ENCODE peak calls at places on chromosomes 3 and 15, in five cellular contexts. H, N, R, V and F are unnamed samples.

GRCh38 chr3:13874891-13875290 is 5.0 kb downstream of the WNT7A start:
- DNase-seq in V (no peak), H (no peak), R (no peak), N (peak; percentile 51), F (no peak)

GRCh38 chr15:71575474-71576045 is 234.8 kb upstream of the NR2E3 start:
- DNase-seq in N (no peak), V (peak; percentile 47), H (no peak), R (peak; percentile 49), F (peak; percentile 34)

GRCh38 chr3:16849795-16850194 is 35.0 kb upstream of the PLCL2 start:
- DNase-seq in H (no peak), V (peak; percentile 69), N (no peak), R (no peak), F (peak; percentile 44)

GRCh38 chr15:77036537-77037474 is 34.1 kb downstream of the TSPAN3 start:
- DNase-seq in R (no peak), V (no peak), N (peak; percentile 65), H (no peak), F (no peak)

GRCh38 chr15:70375586-70375985 is 277.9 kb upstream of the TLE3 start:
- DNase-seq in H (no peak), R (no peak), V (no peak), N (peak; percentile 15), F (no peak)

GRCh38 chr3:133930341-133930933 is 34.8 kb upstream of the RAB6B start:
- DNase-seq in V (peak; percentile 78), H (peak; percentile 10), N (no peak), R (peak; percentile 69), F (peak; percentile 70)

GRCh38 chr15:33561967-33562366 is 251.2 kb downstream of the RYR3 start:
- DNase-seq in R (no peak), V (no peak), H (no peak), N (no peak), F (no peak)

GRCh38 chr3:119291062-119291700 is 3.0 kb upstream of the ARHGAP31 start:
- DNase-seq in V (no peak), H (no peak), N (no peak), R (no peak), F (no peak)

GRCh38 chr3:100108464-100109079 is 5.7 kb downstream of the FILIP1L start:
- DNase-seq in H (no peak), V (no peak), N (no peak), R (no peak), F (peak; percentile 12)

GRCh38 chr15:69834756-69835155 is 263.0 kb downstream of the TLE3 start:
- DNase-seq in H (no peak), R (no peak), N (peak; percentile 17), V (no peak), F (no peak)

GRCh38 chr15:36256258-36256825 is 323.1 kb upstream of the CDIN1 start:
- DNase-seq in R (no peak), H (no peak), N (no peak), V (no peak), F (no peak)

GRCh38 chr3:185846041-185846440 is 21.2 kb upstream of the IGF2BP2 start:
- DNase-seq in N (no peak), V (no peak), H (no peak), R (no peak), F (no peak)

GRCh38 chr15:98503970-98504369 is 144.4 kb upstream of the IGF1R start:
- DNase-seq in V (no peak), H (no peak), R (no peak), N (no peak), F (peak; percentile 6)

GRCh38 chr15:63531586-63531985 is 27.2 kb downstream of the USP3 start:
- DNase-seq in H (no peak), V (peak; percentile 13), N (no peak), R (no peak), F (no peak)

GRCh38 chr3:132196113-132196512 is 121.1 kb upstream of the ACP3 start:
- DNase-seq in H (no peak), V (no peak), N (no peak), R (no peak), F (peak; percentile 46)

GRCh38 chr15:22948056-22948455 is 32.1 kb downstream of the CYFIP1 start:
- DNase-seq in N (no peak), H (no peak), V (no peak), R (no peak), F (no peak)

GRCh38 chr3:72768976-72769375 is 79.3 kb downstream of the SHQ1 start:
- DNase-seq in H (no peak), V (no peak), R (no peak), N (no peak), F (no peak)

GRCh38 chr3:35394400-35394799 is 244.9 kb upstream of the ARPP21 start:
- DNase-seq in R (no peak), H (no peak), V (no peak), N (no peak), F (no peak)

GRCh38 chr3:127792664-127793292 is 29.5 kb downstream of the MGLL start:
- DNase-seq in H (no peak), R (peak; percentile 71), N (peak; percentile 85), V (peak; percentile 85), F (peak; percentile 88)

GRCh38 chr3:170768334-170768801 is 101.6 kb downstream of the RPL22L1 start:
- DNase-seq in R (no peak), H (no peak), N (no peak), V (peak; percentile 63), F (no peak)

GRCh38 chr3:12139111-12139511 is 19.6 kb downstream of the TIMP4 start:
- DNase-seq in R (peak; percentile 78), V (peak; percentile 62), H (no peak), N (no peak), F (peak; percentile 47)

GRCh38 chr3:34132069-34132677 is 333.7 kb downstream of the PDCD6IP start:
- DNase-seq in R (no peak), V (no peak), H (no peak), N (no peak), F (no peak)

GRCh38 chr15:66803182-66803729 is 101.2 kb downstream of the SMAD6 start:
- DNase-seq in H (peak; percentile 53), R (peak; percentile 97), V (peak; percentile 99), N (peak; percentile 96), F (peak; percentile 87)

GRCh38 chr3:38318766-38319671 is 27.6 kb upstream of the XYLB start:
- DNase-seq in V (no peak), H (no peak), R (no peak), N (no peak), F (no peak)

GRCh38 chr15:41056810-41057209 is 59.3 kb downstream of the INO80 start:
- DNase-seq in R (no peak), V (no peak), N (no peak), H (no peak), F (no peak)

GRCh38 chr15:70859322-70859908 is 5.5 kb upstream of the LARP6 start:
- DNase-seq in N (no peak), R (no peak), V (no peak), H (no peak), F (no peak)

GRCh38 chr15:79171320-79172031 is 80.9 kb upstream of the RASGRF1 start:
- DNase-seq in N (no peak), V (no peak), H (no peak), R (no peak), F (no peak)

GRCh38 chr15:40859206-40859851 is 14.7 kb downstream of the RHOV start:
- DNase-seq in N (peak; percentile 89), V (peak; percentile 82), R (peak; percentile 87), H (no peak), F (peak; percentile 93)

GRCh38 chr15:39336926-39337325 is 244.0 kb upstream of the THBS1 start:
- DNase-seq in N (no peak), H (no peak), V (no peak), R (no peak), F (no peak)

GRCh38 chr15:32030795-32031194 is 480 bp downstream of the CHRNA7 start:
- DNase-seq in R (no peak), V (no peak), N (no peak), H (no peak), F (no peak)

GRCh38 chr15:96053039-96054021 is 277.2 kb upstream of the NR2F2 start:
- DNase-seq in V (no peak), H (no peak), R (peak; percentile 12), N (peak; percentile 82), F (peak; percentile 52)

GRCh38 chr3:12221663-12222062 is 63.0 kb upstream of the TIMP4 start:
- DNase-seq in N (no peak), R (peak; percentile 6), H (no peak), V (no peak), F (no peak)

GRCh38 chr15:34855397-34855796 is 60.0 kb upstream of the ACTC1 start:
- DNase-seq in R (peak; percentile 83), V (peak; percentile 69), H (peak; percentile 48), N (no peak), F (peak; percentile 60)

GRCh38 chr15:63048986-63049665 is 6.6 kb downstream of the TPM1 start:
- DNase-seq in R (peak; percentile 78), N (peak; percentile 76), H (no peak), V (peak; percentile 63), F (peak; percentile 55)

GRCh38 chr3:46495901-46496456 is 1.8 kb upstream of the RTP3 start:
- DNase-seq in H (no peak), N (no peak), R (peak; percentile 64), V (peak; percentile 90), F (peak; percentile 56)

GRCh38 chr3:14688525-14688924 is 13.6 kb downstream of the C3orf20 start:
- DNase-seq in N (no peak), R (no peak), H (no peak), V (no peak), F (no peak)